ENCODE peak calls at places on chromosomes 3 and 15, in four cellular contexts. X, I, T and C are unnamed samples.

GRCh38 chr3:41424543-41425300 is 225.4 kb downstream of the CTNNB1 start:
- DNase-seq in T (no peak), I (no peak), X (no peak), C (no peak)

GRCh38 chr3:54649551-54649950 is 278.3 kb downstream of the LRTM1 start:
- DNase-seq in I (no peak), T (no peak), X (no peak), C (no peak)

GRCh38 chr3:175199961-175200360 is 340.8 kb downstream of the NAALADL2 start:
- DNase-seq in T (no peak), X (no peak), I (no peak), C (no peak)

GRCh38 chr15:71079208-71080044 is 35.8 kb upstream of the THSD4 start:
- DNase-seq in I (no peak), X (peak), T (no peak), C (peak)

GRCh38 chr3:10512687-10513086 is 7.3 kb upstream of the ATP2B2 start:
- DNase-seq in T (no peak), I (no peak), X (no peak), C (no peak)

GRCh38 chr3:177776656-177777055 is 579.4 kb upstream of the TBL1XR1 start:
- DNase-seq in T (no peak), I (no peak), X (peak), C (peak)

GRCh38 chr15:75178171-75178937 is 23.3 kb upstream of the C15orf39 start:
- DNase-seq in I (peak), T (no peak), X (no peak), C (no peak)

GRCh38 chr15:44157679-44158078 is 37.4 kb downstream of the FRMD5 start:
- DNase-seq in X (peak), I (no peak), T (no peak), C (peak)

GRCh38 chr3:107218864-107219269 is 158.4 kb upstream of the CCDC54 start:
- DNase-seq in I (no peak), T (no peak), X (no peak), C (no peak)

GRCh38 chr3:59759298-59760169 is 709.7 kb upstream of the CFAP20DC start:
- DNase-seq in X (no peak), I (no peak), T (no peak), C (no peak)

GRCh38 chr3:110198717-110199587 is 861.6 kb upstream of the DPPA4 start:
- DNase-seq in T (no peak), I (no peak), X (no peak), C (no peak)

GRCh38 chr3:156614642-156615511 is 59.5 kb upstream of the TIPARP start:
- DNase-seq in X (no peak), T (no peak), I (no peak), C (no peak)

GRCh38 chr3:99505200-99505599 is 133.2 kb upstream of the COL8A1 start:
- DNase-seq in X (no peak), I (no peak), T (no peak), C (no peak)

GRCh38 chr3:10469406-10470119 is 35.8 kb downstream of the ATP2B2 start:
- DNase-seq in X (no peak), I (no peak), T (no peak), C (no peak)

GRCh38 chr3:63948995-63949394 is 36.8 kb upstream of the SCAANT1 start:
- DNase-seq in T (no peak), X (no peak), I (no peak), C (no peak)

GRCh38 chr3:27985369-27986035 is 255.9 kb upstream of the CMC1 start:
- DNase-seq in X (peak), T (no peak), I (no peak), C (no peak)

GRCh38 chr3:196055683-196056270 is 26.1 kb downstream of the TFRC start:
- DNase-seq in X (no peak), T (no peak), I (no peak), C (no peak)

GRCh38 chr15:43516801-43517353 is 531 bp upstream of the MAP1A start:
- DNase-seq in X (no peak), I (no peak), T (no peak), C (no peak)

GRCh38 chr3:43522702-43523362 is 99.0 kb downstream of the ANO10 start:
- DNase-seq in I (no peak), X (no peak), T (no peak), C (no peak)

GRCh38 chr3:141553055-141553454 is 66.2 kb downstream of the RASA2 start:
- DNase-seq in X (no peak), I (no peak), T (no peak), C (no peak)